ENCODE peak calls at places on chromosomes 3 and 15, in eight cellular contexts. One of them, this sample, is unnamed.

GRCh38 chr3:172323894-172324590 is 124.2 kb downstream of the GHSR start:
- DNase-seq in A549: no peak
- DNase-seq in AG10803: peak; percentile 60
- DNase-seq in thyroid gland: no peak
- DNase-seq in left ventricle myocardium inferior: peak; percentile 34
- DNase-seq in lower lobe of right lung: no peak
- DNase-seq in uterus: peak; percentile 43
- DNase-seq in endothelial cell of umbilical vein: no peak
- DNase-seq in this sample: no peak

GRCh38 chr15:50431204-50431603 is 7.0 kb downstream of the USP8 start:
- DNase-seq in A549: no peak
- DNase-seq in AG10803: peak; percentile 31
- DNase-seq in thyroid gland: no peak
- DNase-seq in left ventricle myocardium inferior: no peak
- DNase-seq in lower lobe of right lung: no peak
- DNase-seq in uterus: no peak
- DNase-seq in endothelial cell of umbilical vein: no peak
- DNase-seq in this sample: no peak

GRCh38 chr3:149667576-149667975 is 9.8 kb upstream of the WWTR1 start:
- DNase-seq in A549: no peak
- DNase-seq in AG10803: peak; percentile 30
- DNase-seq in thyroid gland: no peak
- DNase-seq in left ventricle myocardium inferior: no peak
- DNase-seq in lower lobe of right lung: no peak
- DNase-seq in uterus: no peak
- DNase-seq in endothelial cell of umbilical vein: no peak
- DNase-seq in this sample: no peak

GRCh38 chr3:113953677-113954076 is 5.9 kb downstream of the ZDHHC23 start:
- DNase-seq in A549: no peak
- DNase-seq in AG10803: peak; percentile 23
- DNase-seq in thyroid gland: no peak
- DNase-seq in left ventricle myocardium inferior: no peak
- DNase-seq in lower lobe of right lung: no peak
- DNase-seq in uterus: no peak
- DNase-seq in endothelial cell of umbilical vein: peak; percentile 33
- DNase-seq in this sample: no peak

GRCh38 chr3:187406927-187407326 is 38.7 kb downstream of the RTP4 start:
- DNase-seq in A549: no peak
- DNase-seq in AG10803: peak; percentile 41
- DNase-seq in thyroid gland: no peak
- DNase-seq in left ventricle myocardium inferior: no peak
- DNase-seq in lower lobe of right lung: no peak
- DNase-seq in uterus: no peak
- DNase-seq in endothelial cell of umbilical vein: no peak
- DNase-seq in this sample: no peak

GRCh38 chr3:141368062-141368924 is at the start of gene ZBTB38:
- DNase-seq in A549: peak; percentile 95
- DNase-seq in AG10803: peak; percentile 96
- DNase-seq in thyroid gland: peak; percentile 95
- DNase-seq in left ventricle myocardium inferior: peak; percentile 88
- DNase-seq in lower lobe of right lung: peak; percentile 94
- DNase-seq in uterus: peak; percentile 88
- DNase-seq in endothelial cell of umbilical vein: peak; percentile 91
- DNase-seq in this sample: no peak

GRCh38 chr15:65583701-65584100 is 27.2 kb downstream of the INTS14 start:
- DNase-seq in A549: no peak
- DNase-seq in AG10803: peak; percentile 43
- DNase-seq in thyroid gland: no peak
- DNase-seq in left ventricle myocardium inferior: no peak
- DNase-seq in lower lobe of right lung: no peak
- DNase-seq in uterus: no peak
- DNase-seq in endothelial cell of umbilical vein: peak; percentile 74
- DNase-seq in this sample: no peak

GRCh38 chr15:56699743-56700142 is 33.6 kb downstream of the ZNF280D start:
- DNase-seq in A549: no peak
- DNase-seq in AG10803: no peak
- DNase-seq in thyroid gland: no peak
- DNase-seq in left ventricle myocardium inferior: no peak
- DNase-seq in lower lobe of right lung: no peak
- DNase-seq in uterus: no peak
- DNase-seq in endothelial cell of umbilical vein: no peak
- DNase-seq in this sample: no peak

GRCh38 chr3:63774776-63775175 is 44.3 kb upstream of the C3orf49 start:
- DNase-seq in A549: no peak
- DNase-seq in AG10803: peak; percentile 41
- DNase-seq in thyroid gland: no peak
- DNase-seq in left ventricle myocardium inferior: no peak
- DNase-seq in lower lobe of right lung: no peak
- DNase-seq in uterus: no peak
- DNase-seq in endothelial cell of umbilical vein: no peak
- DNase-seq in this sample: no peak

GRCh38 chr15:58551764-58552504 is 120.1 kb downstream of the LIPC start:
- DNase-seq in A549: no peak
- DNase-seq in AG10803: peak; percentile 96
- DNase-seq in thyroid gland: peak; percentile 26
- DNase-seq in left ventricle myocardium inferior: no peak
- DNase-seq in lower lobe of right lung: no peak
- DNase-seq in uterus: peak; percentile 23
- DNase-seq in endothelial cell of umbilical vein: peak; percentile 75
- DNase-seq in this sample: no peak

DNA sequence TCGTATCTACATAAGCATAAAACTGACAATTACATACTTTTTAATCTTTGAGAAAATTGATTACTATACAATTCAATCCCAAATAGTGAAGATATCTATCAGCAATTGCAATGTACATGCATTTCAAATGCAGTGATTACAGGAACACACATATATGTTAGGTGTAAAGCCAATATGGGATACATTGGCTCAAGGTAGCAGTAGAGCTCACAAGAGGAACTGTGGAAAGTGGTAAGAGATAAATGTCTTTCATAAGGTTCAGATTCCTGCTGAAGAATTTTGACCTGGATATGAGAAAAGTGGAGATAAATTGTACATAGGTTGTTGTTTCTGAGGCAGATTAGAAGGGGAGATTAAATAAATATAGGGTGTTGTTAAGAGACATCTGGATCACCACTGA is 1280.5 kb downstream of the OTOL1 start:
- DNase-seq in A549: no peak
- DNase-seq in AG10803: no peak
- DNase-seq in thyroid gland: no peak
- DNase-seq in left ventricle myocardium inferior: no peak
- DNase-seq in lower lobe of right lung: no peak
- DNase-seq in uterus: no peak
- DNase-seq in endothelial cell of umbilical vein: no peak
- DNase-seq in this sample: no peak
- TF ChIP-seq CTCF in A549: peak; percentile 11
- TF ChIP-seq CTCF in AG10803: no peak
- TF ChIP-seq CTCF in thyroid gland: no peak
- TF ChIP-seq CTCF in left ventricle myocardium inferior: no peak
- TF ChIP-seq CTCF in lower lobe of right lung: no peak
- TF ChIP-seq CTCF in uterus: no peak
- TF ChIP-seq CTCF in endothelial cell of umbilical vein: no peak
- TF ChIP-seq CTCF in this sample: no peak

GRCh38 chr15:76335129-76335850 is 1.3 kb upstream of the ISL2 start:
- DNase-seq in A549: no peak
- DNase-seq in AG10803: no peak
- DNase-seq in thyroid gland: no peak
- DNase-seq in left ventricle myocardium inferior: no peak
- DNase-seq in lower lobe of right lung: no peak
- DNase-seq in uterus: no peak
- DNase-seq in endothelial cell of umbilical vein: no peak
- DNase-seq in this sample: no peak

GRCh38 chr15:76336254-76337046 is at the start of gene ISL2:
- DNase-seq in A549: peak; percentile 100
- DNase-seq in AG10803: peak; percentile 96
- DNase-seq in thyroid gland: no peak
- DNase-seq in left ventricle myocardium inferior: no peak
- DNase-seq in lower lobe of right lung: peak; percentile 84
- DNase-seq in uterus: no peak
- DNase-seq in endothelial cell of umbilical vein: peak; percentile 60
- DNase-seq in this sample: no peak

GRCh38 chr15:76334438-76335004 is 2.1 kb upstream of the ISL2 start:
- DNase-seq in A549: no peak
- DNase-seq in AG10803: no peak
- DNase-seq in thyroid gland: no peak
- DNase-seq in left ventricle myocardium inferior: no peak
- DNase-seq in lower lobe of right lung: no peak
- DNase-seq in uterus: no peak
- DNase-seq in endothelial cell of umbilical vein: no peak
- DNase-seq in this sample: no peak

GRCh38 chr15:76337047-76337738 is 620 bp downstream of the ISL2 start:
- DNase-seq in A549: no peak
- DNase-seq in AG10803: peak; percentile 52
- DNase-seq in thyroid gland: no peak
- DNase-seq in left ventricle myocardium inferior: no peak
- DNase-seq in lower lobe of right lung: no peak
- DNase-seq in uterus: no peak
- DNase-seq in endothelial cell of umbilical vein: peak; percentile 39
- DNase-seq in this sample: no peak

GRCh38 chr15:76335851-76336253 is 721 bp upstream of the ISL2 start:
- DNase-seq in A549: peak; percentile 81
- DNase-seq in AG10803: no peak
- DNase-seq in thyroid gland: no peak
- DNase-seq in left ventricle myocardium inferior: no peak
- DNase-seq in lower lobe of right lung: no peak
- DNase-seq in uterus: no peak
- DNase-seq in endothelial cell of umbilical vein: no peak
- DNase-seq in this sample: no peak
- H3K4me3 ChIP-seq in A549: peak overlapping the region; percentile 54
- H3K4me3 ChIP-seq in AG10803: peak overlapping the region; percentile 57
- H3K4me3 ChIP-seq in thyroid gland: no peak overlapping the region
- H3K4me3 ChIP-seq in left ventricle myocardium inferior: peak overlapping the region; percentile 45
- H3K4me3 ChIP-seq in lower lobe of right lung: peak overlapping the region; percentile 40
- H3K4me3 ChIP-seq in uterus: no peak overlapping the region
- H3K4me3 ChIP-seq in endothelial cell of umbilical vein: peak overlapping the region; percentile 2
- H3K4me3 ChIP-seq in this sample: peak overlapping the region; percentile 60

GRCh38 chr3:4584537-4585249 is 91.5 kb downstream of the ITPR1 start:
- DNase-seq in A549: no peak
- DNase-seq in AG10803: no peak
- DNase-seq in thyroid gland: peak; percentile 36
- DNase-seq in left ventricle myocardium inferior: no peak
- DNase-seq in lower lobe of right lung: no peak
- DNase-seq in uterus: peak; percentile 62
- DNase-seq in endothelial cell of umbilical vein: peak; percentile 18
- DNase-seq in this sample: no peak
- TF ChIP-seq CTCF in A549: no peak
- TF ChIP-seq CTCF in AG10803: no peak
- TF ChIP-seq CTCF in thyroid gland: no peak
- TF ChIP-seq CTCF in left ventricle myocardium inferior: peak; percentile 50
- TF ChIP-seq CTCF in lower lobe of right lung: peak; percentile 27
- TF ChIP-seq CTCF in uterus: no peak
- TF ChIP-seq CTCF in endothelial cell of umbilical vein: no peak
- TF ChIP-seq CTCF in this sample: no peak

DNA sequence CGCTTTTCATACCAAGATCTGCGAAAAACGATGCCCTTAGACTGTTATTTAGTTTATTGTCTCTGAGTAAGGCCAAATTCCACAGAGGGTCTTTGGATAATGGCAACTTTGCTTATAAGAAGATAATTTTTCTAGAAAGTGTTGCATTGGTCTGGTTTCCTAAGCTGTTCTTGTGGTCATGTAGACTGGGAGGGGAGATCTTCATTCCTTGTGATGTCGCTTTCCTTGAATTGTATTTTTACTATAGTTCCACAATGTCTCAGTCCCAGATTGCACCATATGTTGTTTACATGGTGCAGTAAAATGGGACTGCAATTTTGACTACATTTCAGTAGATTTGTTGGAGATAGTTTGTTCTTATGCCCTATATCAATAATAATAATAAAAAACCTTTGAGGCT is 28.8 kb upstream of the ST3GAL6 start:
- DNase-seq in A549: no peak
- DNase-seq in AG10803: no peak
- DNase-seq in thyroid gland: no peak
- DNase-seq in left ventricle myocardium inferior: no peak
- DNase-seq in lower lobe of right lung: no peak
- DNase-seq in uterus: no peak
- DNase-seq in endothelial cell of umbilical vein: peak; percentile 67
- DNase-seq in this sample: no peak
- H3K4me3 ChIP-seq in A549: no peak overlapping the region
- H3K4me3 ChIP-seq in AG10803: no peak overlapping the region
- H3K4me3 ChIP-seq in thyroid gland: no peak overlapping the region
- H3K4me3 ChIP-seq in left ventricle myocardium inferior: peak overlapping the region; percentile 85
- H3K4me3 ChIP-seq in lower lobe of right lung: peak overlapping the region; percentile 85
- H3K4me3 ChIP-seq in uterus: peak overlapping the region; percentile 59
- H3K4me3 ChIP-seq in endothelial cell of umbilical vein: peak overlapping the region; percentile 45
- H3K4me3 ChIP-seq in this sample: no peak overlapping the region

GRCh38 chr15:37682304-37682703 is 252.1 kb upstream of the TMCO5A start:
- DNase-seq in A549: no peak
- DNase-seq in AG10803: peak; percentile 3
- DNase-seq in thyroid gland: no peak
- DNase-seq in left ventricle myocardium inferior: no peak
- DNase-seq in lower lobe of right lung: no peak
- DNase-seq in uterus: no peak
- DNase-seq in endothelial cell of umbilical vein: peak; percentile 1
- DNase-seq in this sample: no peak
- TF ChIP-seq CTCF in A549: no peak
- TF ChIP-seq CTCF in AG10803: peak; percentile 48
- TF ChIP-seq CTCF in thyroid gland: peak; percentile 34
- TF ChIP-seq CTCF in left ventricle myocardium inferior: no peak
- TF ChIP-seq CTCF in lower lobe of right lung: no peak
- TF ChIP-seq CTCF in uterus: no peak
- TF ChIP-seq CTCF in endothelial cell of umbilical vein: no peak
- TF ChIP-seq CTCF in this sample: no peak

GRCh38 chr15:39581501-39582285 is 814 bp downstream of the THBS1 start:
- DNase-seq in A549: peak; percentile 52
- DNase-seq in AG10803: peak; percentile 78
- DNase-seq in thyroid gland: peak; percentile 32
- DNase-seq in left ventricle myocardium inferior: peak; percentile 50
- DNase-seq in lower lobe of right lung: peak; percentile 76
- DNase-seq in uterus: peak; percentile 70
- DNase-seq in endothelial cell of umbilical vein: peak; percentile 46
- DNase-seq in this sample: no peak
- H3K4me3 ChIP-seq in A549: peak overlapping the region; percentile 95
- H3K4me3 ChIP-seq in AG10803: peak overlapping the region; percentile 87
- H3K4me3 ChIP-seq in thyroid gland: no peak overlapping the region
- H3K4me3 ChIP-seq in left ventricle myocardium inferior: peak overlapping the region; percentile 78
- H3K4me3 ChIP-seq in lower lobe of right lung: peak overlapping the region; percentile 67
- H3K4me3 ChIP-seq in uterus: peak overlapping the region; percentile 90
- H3K4me3 ChIP-seq in endothelial cell of umbilical vein: peak overlapping the region; percentile 97
- H3K4me3 ChIP-seq in this sample: peak overlapping the region; percentile 44

DNA sequence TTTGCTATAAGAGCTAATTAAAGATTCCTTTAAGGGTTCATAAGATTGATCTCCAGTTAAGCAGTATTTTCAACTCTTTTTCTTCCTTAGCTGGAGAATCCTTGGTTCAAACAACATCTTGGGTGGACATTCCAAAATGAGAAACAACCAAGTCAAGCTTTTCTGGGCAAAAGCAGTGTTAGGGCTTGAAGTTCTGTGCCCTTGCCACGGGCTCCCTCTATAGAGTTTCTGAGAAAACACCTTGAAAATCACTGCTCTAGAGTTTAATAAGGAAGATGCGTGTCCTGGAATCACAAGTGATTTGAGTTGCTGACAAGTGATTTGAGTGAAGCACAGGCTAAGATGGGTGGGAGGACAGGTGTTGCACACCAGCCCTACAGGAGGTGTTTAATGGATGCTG is 128.9 kb downstream of the SLCO3A1 start:
- DNase-seq in A549: no peak
- DNase-seq in AG10803: peak; percentile 11
- DNase-seq in thyroid gland: no peak
- DNase-seq in left ventricle myocardium inferior: no peak
- DNase-seq in lower lobe of right lung: no peak
- DNase-seq in uterus: no peak
- DNase-seq in endothelial cell of umbilical vein: no peak
- DNase-seq in this sample: no peak
- TF ChIP-seq CTCF in A549: peak; percentile 49
- TF ChIP-seq CTCF in AG10803: no peak
- TF ChIP-seq CTCF in thyroid gland: no peak
- TF ChIP-seq CTCF in left ventricle myocardium inferior: no peak
- TF ChIP-seq CTCF in lower lobe of right lung: no peak
- TF ChIP-seq CTCF in uterus: no peak
- TF ChIP-seq CTCF in endothelial cell of umbilical vein: no peak
- TF ChIP-seq CTCF in this sample: peak; percentile 43